ENCODE peak calls at places on chromosome X, in five cellular contexts. R, X, H, K and E are unnamed samples.

GRCh38 chrX:46574337-46574940 is 874 bp downstream of the CHST7 start:
- DNase-seq in K (peak; percentile 37), R (peak; percentile 80), X (no peak), H (peak; percentile 64), E (peak; percentile 82)

GRCh38 chrX:71543316-71543715 is 10.4 kb downstream of the OGT start:
- DNase-seq in X (no peak), K (peak; percentile 51), R (no peak), H (no peak), E (no peak)

GRCh38 chrX:38494239-38494823 is 67.0 kb upstream of the TSPAN7 start:
- DNase-seq in H (no peak), X (no peak), K (no peak), R (no peak), E (no peak)

GRCh38 chrX:14702145-14702544 is 170.7 kb downstream of the FANCB start:
- DNase-seq in H (no peak), K (no peak), R (no peak), X (no peak), E (no peak)

GRCh38 chrX:42746606-42747005 is 31.4 kb downstream of the PPP1R2C start:
- DNase-seq in H (no peak), X (no peak), K (peak; percentile 93), R (no peak), E (no peak)

GRCh38 chrX:97189668-97190067 is 306.0 kb downstream of the RPA4 start:
- DNase-seq in X (no peak), K (no peak), H (no peak), R (no peak), E (no peak)

GRCh38 chrX:155888139-155888538 is 7.0 kb downstream of the VAMP7 start:
- DNase-seq in R (no peak), H (no peak), K (peak; percentile 72), X (no peak), E (no peak)

GRCh38 chrX:34275710-34276109 is 143.6 kb upstream of the FAM47A start:
- DNase-seq in H (no peak), K (no peak), R (no peak), X (no peak), E (no peak)

GRCh38 chrX:81291996-81292395 is 90.1 kb downstream of the SH3BGRL start:
- DNase-seq in K (no peak), R (no peak), H (no peak), X (no peak), E (no peak)

GRCh38 chrX:53681661-53682060 is 4.9 kb downstream of the HUWE1 start:
- DNase-seq in H (no peak), K (peak; percentile 18), X (no peak), R (no peak), E (no peak)

GRCh38 chrX:19840899-19841648 is 46.3 kb downstream of the SH3KBP1 start:
- DNase-seq in H (no peak), X (no peak), R (no peak), K (no peak), E (no peak)

GRCh38 chrX:70087857-70088256 is 25.6 kb downstream of the OTUD6A start:
- DNase-seq in K (peak; percentile 58), X (no peak), R (no peak), H (no peak), E (no peak)

GRCh38 chrX:20254712-20255299 is 11.9 kb downstream of the RPS6KA3 start:
- DNase-seq in X (no peak), R (no peak), H (no peak), K (peak; percentile 56), E (no peak)

GRCh38 chrX:137545711-137546651 is 19.9 kb upstream of the ZIC3 start:
- DNase-seq in R (no peak), X (no peak), H (no peak), K (no peak), E (no peak)

GRCh38 chrX:141220342-141221008 is 21.8 kb downstream of the SPANXC start:
- DNase-seq in K (peak; percentile 59), H (no peak), X (no peak), R (no peak), E (no peak)

GRCh38 chrX:154546354-154547244 is at the start of gene G6PD:
- DNase-seq in X (no peak), K (peak; percentile 77), H (no peak), R (no peak), E (peak; percentile 54)
- TF ChIP-seq CTCF in X (no peak), K (no peak), H (no peak), R (no peak), E (no peak)

DNA sequence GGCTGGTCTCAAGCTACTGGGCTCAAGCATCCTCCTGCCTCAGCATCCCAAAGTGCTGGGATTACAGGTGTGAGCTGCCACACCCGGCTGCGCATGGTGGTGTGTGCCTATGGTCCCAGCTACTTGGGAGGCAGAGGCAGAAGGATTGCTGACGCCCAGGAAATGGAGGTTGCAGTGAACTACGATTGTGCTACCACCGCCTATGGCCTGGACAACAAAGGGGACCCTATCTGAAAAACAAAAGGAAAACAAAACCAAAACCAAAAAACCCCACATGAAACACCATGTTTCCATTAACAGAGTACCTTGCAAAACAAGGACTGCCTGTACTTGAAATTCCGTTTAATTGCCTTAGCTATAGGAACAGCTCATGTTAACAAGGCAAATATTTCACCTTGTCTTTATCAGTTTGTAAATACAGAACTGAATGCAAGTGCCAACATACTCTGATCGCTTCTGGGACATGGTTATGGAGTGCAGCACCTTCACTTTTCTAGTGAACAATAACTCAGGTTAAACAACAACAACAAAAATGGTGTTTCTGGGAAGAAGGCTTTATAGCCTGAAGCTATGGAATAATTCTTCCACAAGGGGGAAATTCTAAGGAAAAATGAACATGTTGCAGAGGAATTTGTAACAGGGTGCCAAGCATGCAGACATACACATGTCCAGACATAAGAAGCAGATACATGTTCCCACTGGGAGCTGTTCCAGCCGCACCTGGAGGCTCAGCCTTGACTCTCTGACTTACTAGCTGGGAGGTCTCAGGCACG is 73.2 kb upstream of the STS start:
- DNase-seq in X (no peak), H (no peak), R (no peak), K (peak; percentile 17), E (no peak)
- H3K4me1 ChIP-seq in X (no peaks in the 10 kb centered on the region), H (no peaks in the 10 kb centered on the region), R (no peaks in the 10 kb centered on the region), K (no peaks in the 10 kb centered on the region), E (no peaks in the 10 kb centered on the region)

DNA sequence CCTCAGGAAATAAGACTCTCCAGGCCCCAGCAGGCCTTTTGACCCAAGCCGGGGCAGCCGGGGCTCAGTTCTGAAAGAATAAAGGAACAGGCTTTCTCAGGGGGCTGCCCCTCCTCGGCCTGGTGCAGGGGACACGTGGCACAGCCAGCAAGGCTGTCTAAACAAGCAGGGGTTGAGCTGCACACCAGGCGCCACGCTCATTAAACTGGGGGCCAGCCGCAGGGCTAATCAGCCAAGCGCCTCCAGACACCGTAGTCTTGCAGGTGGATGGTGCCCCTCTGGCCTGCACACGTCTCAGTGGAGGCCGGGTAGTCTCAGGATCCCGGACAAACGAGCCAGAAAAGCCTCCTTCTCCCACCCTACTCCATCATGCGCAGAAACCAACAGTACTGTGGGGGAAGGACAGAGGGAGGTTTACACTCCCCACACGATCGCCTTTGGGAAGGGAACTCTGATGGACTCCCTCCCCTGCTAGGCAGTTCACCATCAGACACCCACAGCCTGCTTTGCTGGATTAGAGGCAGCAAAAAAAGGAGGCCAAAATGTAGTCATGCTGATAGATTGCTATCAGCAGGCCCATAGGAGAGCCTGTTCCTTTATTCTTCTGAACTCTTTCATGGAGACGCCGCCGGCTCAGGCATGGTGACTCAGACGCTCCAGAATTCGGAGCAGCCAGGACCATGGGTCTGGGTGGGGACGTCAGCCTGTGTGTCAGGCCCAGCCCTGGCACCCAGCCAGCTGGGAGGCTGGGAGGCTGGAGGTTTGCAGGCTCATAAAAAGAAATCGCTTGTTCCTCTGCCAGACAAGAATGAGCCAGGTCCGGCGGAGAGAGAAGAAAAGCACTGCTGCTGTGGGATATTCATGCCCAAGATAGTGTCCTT is 342.4 kb downstream of the BCOR start:
- DNase-seq in X (no peak), R (peak; percentile 95), H (peak; percentile 88), K (peak; percentile 94), E (peak; percentile 75)
- TF ChIP-seq CTCF in X (no peak), R (no peak), H (no peak), K (no peak), E (no peak)

DNA sequence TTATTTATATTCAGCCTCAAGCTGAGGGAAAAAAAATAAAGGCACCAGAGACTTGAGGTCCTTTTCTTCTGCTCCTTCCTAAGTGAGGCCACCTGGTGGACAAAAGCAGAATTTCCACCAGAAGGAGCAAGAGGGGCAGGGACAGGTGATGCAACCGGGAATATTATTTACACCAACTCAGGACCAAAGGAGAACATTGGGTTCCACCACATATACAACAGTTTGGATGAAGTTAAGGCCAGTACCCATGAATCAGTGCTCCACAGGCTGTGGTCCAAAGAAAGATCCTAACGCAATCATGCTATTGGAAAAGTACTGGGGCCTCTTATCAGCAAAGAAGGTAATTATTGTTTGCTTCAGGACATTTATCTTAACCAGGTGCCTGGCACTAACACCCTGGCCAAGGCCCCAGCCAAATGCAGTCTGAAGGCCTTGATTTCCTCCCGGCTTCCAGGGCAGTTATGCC is 57.4 kb downstream of the TSC22D3 start:
- DNase-seq in K (peak; percentile 87), R (no peak), H (peak; percentile 75), X (peak; percentile 83), E (no peak)
- H3K4me1 ChIP-seq in K (peaks cover 49% of the 10 kb centered on the region), R (peaks cover 17% of the 10 kb centered on the region), H (peaks cover 30% of the 10 kb centered on the region), X (no peaks in the 10 kb centered on the region), E (peaks cover 47% of the 10 kb centered on the region)

DNA sequence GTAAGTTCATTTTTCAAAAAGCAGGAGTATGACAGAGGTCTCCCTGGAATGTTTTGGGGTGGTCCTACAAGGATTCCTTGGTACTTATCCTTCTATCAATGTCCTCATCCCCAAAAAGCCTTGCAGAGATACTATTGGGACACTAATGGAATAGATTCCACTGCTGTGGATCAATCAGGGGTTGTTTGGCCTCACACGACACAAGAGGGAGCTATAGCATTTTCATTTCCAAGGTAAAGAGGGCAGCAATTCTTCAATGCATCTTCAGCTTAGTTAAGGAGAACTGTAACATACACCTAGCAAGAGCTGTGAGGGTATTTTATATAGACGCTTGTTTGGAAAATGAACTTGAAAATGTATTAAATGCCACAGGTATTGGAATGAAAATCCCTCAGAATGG is 50.9 kb downstream of the USP26 start:
- DNase-seq in H (no peak), K (no peak), R (no peak), X (no peak), E (no peak)
- TF ChIP-seq CTCF in H (no peak), K (no peak), R (no peak), X (no peak), E (no peak)

DNA sequence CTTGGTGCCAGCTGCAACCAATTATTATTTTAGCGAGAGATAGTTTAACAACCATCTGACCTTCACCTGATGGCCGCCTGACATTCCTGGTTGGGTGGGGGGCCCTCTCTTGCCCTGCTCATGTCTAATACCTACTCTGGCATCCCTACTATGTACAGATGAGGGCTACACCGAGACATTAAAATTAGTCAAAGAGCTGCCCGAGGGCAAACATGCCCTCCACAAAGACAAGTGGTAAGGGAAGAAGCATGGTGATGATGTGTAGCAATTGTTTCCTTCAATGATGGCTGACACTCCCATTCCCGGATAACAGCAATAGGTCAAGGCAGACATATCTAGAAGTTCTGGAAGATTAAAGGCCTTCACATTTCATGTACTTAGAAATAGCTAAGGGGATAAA is 49.6 kb downstream of the MAP7D3 start:
- DNase-seq in X (no peak), R (no peak), K (no peak), H (no peak), E (no peak)
- H3K4me1 ChIP-seq in X (no peaks in the 10 kb centered on the region), R (peaks cover 5% of the 10 kb centered on the region), K (no peaks in the 10 kb centered on the region), H (peaks cover 12% of the 10 kb centered on the region), E (peaks cover 7% of the 10 kb centered on the region)

DNA sequence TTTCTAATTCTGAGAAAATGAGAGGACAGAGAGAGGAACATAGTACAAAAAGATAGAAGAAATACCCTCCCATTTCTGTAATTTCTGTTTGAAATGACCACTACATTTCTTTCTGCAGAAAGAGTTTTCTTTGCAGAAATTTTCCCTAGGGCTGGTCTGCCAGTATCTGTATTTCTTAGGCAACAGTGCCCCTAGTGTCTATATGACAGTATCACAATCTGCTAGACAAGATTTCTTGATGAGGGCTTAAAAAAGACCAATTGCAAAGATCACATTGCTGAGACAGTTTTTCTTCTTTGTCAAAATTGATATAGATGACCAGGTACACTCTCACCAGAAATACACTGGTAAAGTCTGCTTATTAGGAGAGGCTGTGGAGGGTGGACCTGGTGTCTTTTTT is 81.0 kb upstream of the ZDHHC15 start:
- DNase-seq in R (no peak), K (peak; percentile 19), H (no peak), X (no peak), E (no peak)
- TF ChIP-seq CTCF in R (peak; percentile 61), K (peak; percentile 34), H (peak; percentile 63), X (peak; percentile 63), E (peak; percentile 50)